ENCODE peak calls at places on chromosomes 13 and 19, in seven cellular contexts. O is activated naive CD4-positive, alpha-beta T cell treated with anti-CD3 and anti-CD28 coated beads, Interleukin-2, amount 50 U/mL, for 72 hours; L is hepatic stellate cell; H is NCI-H460; N is CD4-positive, alpha-beta T cell; F is GM04503; Y is NCI-H69. V is an unnamed sample.
A peak's percentile ranks its signal among the peaks of the same experiment; 100 is the strongest.

GRCh38 chr19:7940841-7941240 is 2.6 kb downstream of the TIMM44 start:
- DNase-seq in O (no peak), L (no peak), H (no peak), N (no peak), F (no peak), Y (no peak), V (no peak)

GRCh38 chr19:44850641-44851109 is 4.6 kb downstream of the NECTIN2 start:
- DNase-seq in O (no peak), L (no peak), H (no peak), N (no peak), F (no peak), Y (peak; percentile 24), V (no peak)

GRCh38 chr19:41753159-41753558 is 2.2 kb upstream of the CEACAM6 start:
- DNase-seq in O (peak; percentile 86), L (peak; percentile 15), H (peak; percentile 14), N (peak; percentile 65), F (no peak), Y (peak; percentile 76), V (peak; percentile 67)

GRCh38 chr13:98613591-98613990 is 36.7 kb upstream of the STK24 start:
- DNase-seq in O (no peak), L (no peak), H (no peak), N (no peak), F (no peak), Y (no peak), V (no peak)

GRCh38 chr19:40200352-40201099 is 9.3 kb downstream of the MAP3K10 start:
- DNase-seq in O (no peak), L (no peak), H (no peak), N (no peak), F (no peak), Y (no peak), V (no peak)

GRCh38 chr13:102197193-102197592 is 204.7 kb downstream of the FGF14 start:
- DNase-seq in O (no peak), L (no peak), H (no peak), N (no peak), F (no peak), Y (peak; percentile 91), V (no peak)

GRCh38 chr19:6720369-6721112 is at the start of gene C3:
- DNase-seq in O (no peak), L (no peak), H (no peak), N (no peak), F (peak; percentile 63), Y (no peak), V (no peak)

GRCh38 chr19:1925544-1925943 is 15.4 kb upstream of the CSNK1G2 start:
- DNase-seq in O (no peak), L (no peak), H (no peak), N (no peak), F (no peak), Y (no peak), V (no peak)

GRCh38 chr19:16143399-16144215 is at the start of gene HSH2D:
- DNase-seq in O (peak; percentile 77), L (no peak), H (no peak), N (peak; percentile 78), F (no peak), Y (peak; percentile 88), V (peak; percentile 82)